ENCODE peak calls at places on chromosome 11, in seven cellular contexts. F is adrenal gland; D is CD8-positive, alpha-beta T cell; V is A673; K is esophagus squamous epithelium; R is GM23338; M is GM23248. Z is an unnamed sample.

GRCh38 chr11:101048479-101048878 is 81.1 kb downstream of the PGR start:
- DNase-seq in F (no peak), D (no peak), V (no peak), K (no peak), R (no peak), M (no peak), Z (no peak)

GRCh38 chr11:17605736-17606135 is 58.7 kb downstream of the OTOG start:
- DNase-seq in F (no peak), D (no peak), V (no peak), K (no peak), R (no peak), M (no peak), Z (no peak)

GRCh38 chr11:100930185-100930778 is 199.3 kb downstream of the PGR start:
- DNase-seq in F (no peak), D (no peak), V (peak; percentile 82), K (no peak), R (peak; percentile 79), M (peak; percentile 69), Z (no peak)

GRCh38 chr11:66287256-66288137 is 1.4 kb downstream of the YIF1A start:
- DNase-seq in F (no peak), D (no peak), V (no peak), K (no peak), R (no peak), M (peak; percentile 29), Z (no peak)

GRCh38 chr11:131413217-131413616 is 42.8 kb downstream of the NTM start:
- DNase-seq in F (no peak), D (no peak), V (no peak), K (no peak), R (no peak), M (no peak), Z (no peak)

GRCh38 chr11:125229916-125230315 is 65.4 kb downstream of the PKNOX2 start:
- DNase-seq in F (no peak), D (no peak), V (no peak), K (no peak), R (no peak), M (no peak), Z (no peak)

GRCh38 chr11:35583843-35584242 is 34.4 kb upstream of the FJX1 start:
- DNase-seq in F (no peak), D (no peak), V (no peak), K (no peak), R (no peak), M (peak; percentile 22), Z (no peak)

GRCh38 chr11:117144477-117145392 is 648 bp downstream of the PAFAH1B2 start:
- DNase-seq in F (peak; percentile 92), D (peak; percentile 31), V (peak; percentile 63), K (peak; percentile 3), R (peak; percentile 58), M (peak; percentile 87), Z (peak; percentile 9)

GRCh38 chr11:128902515-128903066 is 11.4 kb downstream of the KCNJ5 start:
- DNase-seq in F (peak; percentile 46), D (no peak), V (no peak), K (no peak), R (peak; percentile 41), M (peak; percentile 87), Z (no peak)

GRCh38 chr11:58880625-58881024 is 36.1 kb upstream of the GLYATL2 start:
- DNase-seq in F (no peak), D (no peak), V (no peak), K (no peak), R (no peak), M (no peak), Z (no peak)

GRCh38 chr11:61700221-61700620 is 20.0 kb downstream of the DAGLA start:
- DNase-seq in F (peak; percentile 79), D (no peak), V (no peak), K (no peak), R (no peak), M (peak; percentile 77), Z (no peak)

GRCh38 chr11:10930224-10930960 is 72.5 kb upstream of the ZBED5 start:
- DNase-seq in F (no peak), D (peak; percentile 19), V (peak; percentile 45), K (no peak), R (peak; percentile 64), M (peak; percentile 69), Z (peak; percentile 6)
- H3K4me3 ChIP-seq in F (no peak overlapping the region), D (peak overlapping the region; percentile 53), V (peak overlapping the region; percentile 71), K (peak overlapping the region; percentile 67), R (peak overlapping the region; percentile 75), M (peak overlapping the region; percentile 74), Z (peak overlapping the region; percentile 44)

GRCh38 chr11:123305601-123306000 is 110.6 kb upstream of the CLMP start:
- DNase-seq in F (no peak), D (no peak), V (peak; percentile 34), K (no peak), R (no peak), M (no peak), Z (no peak)
- H3K4me1 ChIP-seq in F (peaks cover 30% of the 10 kb centered on the region), D (peaks cover 10% of the 10 kb centered on the region), V (peaks cover 72% of the 10 kb centered on the region), K (peaks cover 19% of the 10 kb centered on the region), R (peaks cover 26% of the 10 kb centered on the region), M (peaks cover 30% of the 10 kb centered on the region), Z (no peaks in the 10 kb centered on the region)

GRCh38 chr11:67563354-67564114 is 20.1 kb upstream of the GSTP1 start:
- DNase-seq in F (peak; percentile 95), D (no peak), V (no peak), K (no peak), R (no peak), M (peak; percentile 85), Z (no peak)

GRCh38 chr11:67562951-67563350 is 20.7 kb upstream of the GSTP1 start:
- DNase-seq in F (no peak), D (no peak), V (no peak), K (no peak), R (no peak), M (no peak), Z (no peak)

GRCh38 chr11:67561971-67562560 is 21.5 kb upstream of the GSTP1 start:
- DNase-seq in F (no peak), D (no peak), V (no peak), K (no peak), R (no peak), M (peak; percentile 19), Z (no peak)

GRCh38 chr11:67556244-67556643 is 27.4 kb upstream of the GSTP1 start:
- DNase-seq in F (no peak), D (no peak), V (no peak), K (no peak), R (no peak), M (no peak), Z (no peak)

GRCh38 chr11:67558084-67558772 is 25.4 kb upstream of the GSTP1 start:
- DNase-seq in F (no peak), D (no peak), V (no peak), K (no peak), R (no peak), M (peak; percentile 34), Z (no peak)
- H3K4me3 ChIP-seq in F (no peak overlapping the region), D (no peak overlapping the region), V (no peak overlapping the region), K (no peak overlapping the region), R (no peak overlapping the region), M (no peak overlapping the region), Z (no peak overlapping the region)

GRCh38 chr11:207213-208176 is at the start of the genes BET1L and RIC8A:
- DNase-seq in F (peak; percentile 97), D (peak; percentile 97), V (peak; percentile 98), K (peak; percentile 95), R (peak; percentile 98), M (peak; percentile 99), Z (peak; percentile 98)
- H3K4me1 ChIP-seq in F (peaks cover 46% of the 10 kb centered on the region), D (peaks cover 53% of the 10 kb centered on the region), V (peaks cover 13% of the 10 kb centered on the region), K (peaks cover 72% of the 10 kb centered on the region), R (peaks cover 12% of the 10 kb centered on the region), M (peaks cover 34% of the 10 kb centered on the region), Z (peaks cover 44% of the 10 kb centered on the region)

Z was measured in DND-41.